ENCODE peak calls at places on chromosomes 11 and 22, in five cellular contexts. One of them, this sample, is unnamed. For H3K4me1, the result is how much of the 10 kb centered on the place peaks cover.

GRCh38 chr11:100932474-100933100 is 197.0 kb downstream of the PGR start:
- DNase-seq in neuronal stem cell: no peak
- DNase-seq in trophoblast cell: peak
- DNase-seq in mesenchymal stem cell: peak
- DNase-seq in H1: no peak
- DNase-seq in this sample: no peak

GRCh38 chr11:75078233-75078632 is 18.4 kb downstream of the OR2AT4 start:
- DNase-seq in trophoblast cell: peak
- DNase-seq in mesenchymal stem cell: no peak
- DNase-seq in neuronal stem cell: no peak
- DNase-seq in H1: no peak
- DNase-seq in this sample: no peak

GRCh38 chr11:706957-707816 is 1.2 kb downstream of the EPS8L2 start:
- DNase-seq in neuronal stem cell: no peak
- DNase-seq in trophoblast cell: peak
- DNase-seq in H1: no peak
- DNase-seq in mesenchymal stem cell: peak
- DNase-seq in this sample: peak

GRCh38 chr11:70696076-70696475 is 297.7 kb downstream of the CTTN start:
- DNase-seq in trophoblast cell: no peak
- DNase-seq in mesenchymal stem cell: no peak
- DNase-seq in H1: no peak
- DNase-seq in neuronal stem cell: no peak
- DNase-seq in this sample: no peak

GRCh38 chr11:100329352-100329751 is 357.7 kb upstream of the ARHGAP42 start:
- DNase-seq in neuronal stem cell: no peak
- DNase-seq in H1: no peak
- DNase-seq in trophoblast cell: no peak
- DNase-seq in mesenchymal stem cell: no peak
- DNase-seq in this sample: no peak

GRCh38 chr22:22684605-22685561 is 40.5 kb downstream of the GGTLC2 start:
- DNase-seq in neuronal stem cell: no peak
- DNase-seq in H1: peak
- DNase-seq in trophoblast cell: peak
- DNase-seq in mesenchymal stem cell: peak
- DNase-seq in this sample: peak

GRCh38 chr22:43094085-43094484 is 4.9 kb upstream of the TTLL1 start:
- DNase-seq in mesenchymal stem cell: no peak
- DNase-seq in neuronal stem cell: no peak
- DNase-seq in H1: no peak
- DNase-seq in trophoblast cell: peak
- DNase-seq in this sample: peak

GRCh38 chr11:2221024-2221423 is 49.4 kb downstream of the ASCL2 start:
- DNase-seq in H1: no peak
- DNase-seq in trophoblast cell: no peak
- DNase-seq in neuronal stem cell: no peak
- DNase-seq in mesenchymal stem cell: no peak
- DNase-seq in this sample: no peak

GRCh38 chr11:107898270-107898669 is 30.0 kb upstream of the RAB39A start:
- DNase-seq in trophoblast cell: peak
- DNase-seq in H1: no peak
- DNase-seq in neuronal stem cell: peak
- DNase-seq in mesenchymal stem cell: peak
- DNase-seq in this sample: no peak

GRCh38 chr11:78069465-78069864 is 5.8 kb downstream of the THRSP start:
- DNase-seq in trophoblast cell: no peak
- DNase-seq in mesenchymal stem cell: peak
- DNase-seq in H1: no peak
- DNase-seq in neuronal stem cell: no peak
- DNase-seq in this sample: no peak

GRCh38 chr22:30830907-30831306 is 136.2 kb downstream of the OSBP2 start:
- DNase-seq in trophoblast cell: peak
- DNase-seq in mesenchymal stem cell: no peak
- DNase-seq in neuronal stem cell: no peak
- DNase-seq in H1: no peak
- DNase-seq in this sample: no peak

GRCh38 chr11:88354909-88355308 is 17.4 kb upstream of the CTSC start:
- DNase-seq in neuronal stem cell: no peak
- DNase-seq in H1: no peak
- DNase-seq in trophoblast cell: no peak
- DNase-seq in mesenchymal stem cell: no peak
- DNase-seq in this sample: no peak

GRCh38 chr11:113675003-113675471 is 31.1 kb downstream of the TMPRSS5 start:
- DNase-seq in mesenchymal stem cell: peak
- DNase-seq in H1: no peak
- DNase-seq in neuronal stem cell: no peak
- DNase-seq in trophoblast cell: no peak
- DNase-seq in this sample: no peak

GRCh38 chr11:130323452-130324448 is 9.0 kb upstream of the ZBTB44 start:
- DNase-seq in trophoblast cell: peak
- DNase-seq in neuronal stem cell: no peak
- DNase-seq in mesenchymal stem cell: no peak
- DNase-seq in H1: no peak
- DNase-seq in this sample: no peak

GRCh38 chr11:95788921-95789505 is 569 bp downstream of the FAM76B start:
- DNase-seq in mesenchymal stem cell: peak
- DNase-seq in neuronal stem cell: peak
- DNase-seq in trophoblast cell: peak
- DNase-seq in H1: no peak
- DNase-seq in this sample: peak

GRCh38 chr11:89491141-89491690 is at the start of gene NOX4:
- DNase-seq in H1: peak
- DNase-seq in neuronal stem cell: peak
- DNase-seq in mesenchymal stem cell: peak
- DNase-seq in trophoblast cell: no peak
- DNase-seq in this sample: peak

GRCh38 chr11:120295110-120295509 is 30.0 kb upstream of the TLCD5 start:
- DNase-seq in neuronal stem cell: no peak
- DNase-seq in mesenchymal stem cell: no peak
- DNase-seq in H1: no peak
- DNase-seq in trophoblast cell: peak
- DNase-seq in this sample: no peak

GRCh38 chr22:28141614-28142013 is 222.6 kb upstream of the PITPNB start:
- DNase-seq in trophoblast cell: no peak
- DNase-seq in mesenchymal stem cell: peak
- DNase-seq in neuronal stem cell: no peak
- DNase-seq in H1: no peak
- DNase-seq in this sample: no peak

GRCh38 chr11:132318421-132319157 is 948.2 kb downstream of the NTM start:
- DNase-seq in mesenchymal stem cell: peak
- DNase-seq in neuronal stem cell: no peak
- DNase-seq in H1: no peak
- DNase-seq in trophoblast cell: no peak
- DNase-seq in this sample: no peak

GRCh38 chr22:35330258-35330861 is 30.7 kb downstream of the TOM1 start:
- DNase-seq in neuronal stem cell: no peak
- DNase-seq in mesenchymal stem cell: peak
- DNase-seq in trophoblast cell: peak
- DNase-seq in H1: no peak
- DNase-seq in this sample: no peak

GRCh38 chr11:107998761-107999160 is 9.9 kb upstream of the CUL5 start:
- DNase-seq in trophoblast cell: no peak
- DNase-seq in mesenchymal stem cell: no peak
- DNase-seq in neuronal stem cell: no peak
- DNase-seq in H1: no peak
- DNase-seq in this sample: no peak

GRCh38 chr11:96393753-96394348 is 4.0 kb downstream of the JRKL start:
- DNase-seq in H1: no peak
- DNase-seq in trophoblast cell: peak
- DNase-seq in mesenchymal stem cell: peak
- DNase-seq in neuronal stem cell: no peak
- DNase-seq in this sample: no peak

GRCh38 chr11:99277281-99277680 is 256.5 kb downstream of the CNTN5 start:
- DNase-seq in trophoblast cell: no peak
- DNase-seq in neuronal stem cell: peak
- DNase-seq in H1: no peak
- DNase-seq in mesenchymal stem cell: no peak
- DNase-seq in this sample: no peak

GRCh38 chr11:31477528-31478255 is 31.7 kb downstream of the IMMP1L start:
- DNase-seq in mesenchymal stem cell: no peak
- DNase-seq in H1: no peak
- DNase-seq in trophoblast cell: no peak
- DNase-seq in neuronal stem cell: no peak
- DNase-seq in this sample: no peak

GRCh38 chr22:20013382-20013871 is 3.2 kb downstream of the ARVCF start:
- DNase-seq in H1: peak
- DNase-seq in mesenchymal stem cell: peak
- DNase-seq in trophoblast cell: peak
- DNase-seq in neuronal stem cell: peak
- DNase-seq in this sample: peak

GRCh38 chr11:22703040-22703439 is 36.6 kb downstream of the GAS2 start:
- DNase-seq in mesenchymal stem cell: peak
- DNase-seq in neuronal stem cell: no peak
- DNase-seq in H1: no peak
- DNase-seq in trophoblast cell: peak
- DNase-seq in this sample: no peak

GRCh38 chr11:17171916-17172315 is 35.9 kb downstream of the PIK3C2A start:
- DNase-seq in mesenchymal stem cell: no peak
- DNase-seq in trophoblast cell: peak
- DNase-seq in neuronal stem cell: no peak
- DNase-seq in H1: no peak
- DNase-seq in this sample: no peak

GRCh38 chr22:30516731-30517130 is 11.2 kb upstream of the SEC14L4 start:
- DNase-seq in H1: no peak
- DNase-seq in trophoblast cell: no peak
- DNase-seq in mesenchymal stem cell: no peak
- DNase-seq in neuronal stem cell: no peak
- DNase-seq in this sample: no peak

GRCh38 chr11:56140151-56140661 is at the start of gene OR8J3:
- DNase-seq in H1: no peak
- DNase-seq in trophoblast cell: no peak
- DNase-seq in mesenchymal stem cell: no peak
- DNase-seq in neuronal stem cell: no peak
- DNase-seq in this sample: no peak

GRCh38 chr11:2881076-2881973 is 4.2 kb downstream of the CDKN1C start:
- DNase-seq in H1: no peak
- DNase-seq in trophoblast cell: peak
- DNase-seq in neuronal stem cell: no peak
- DNase-seq in mesenchymal stem cell: no peak
- DNase-seq in this sample: no peak

GRCh38 chr11:78100276-78101040 is 20.8 kb upstream of the NDUFC2 start:
- DNase-seq in neuronal stem cell: no peak
- DNase-seq in trophoblast cell: no peak
- DNase-seq in mesenchymal stem cell: no peak
- DNase-seq in H1: no peak
- DNase-seq in this sample: no peak

GRCh38 chr22:28297504-28297903 is 378.4 kb upstream of the PITPNB start:
- DNase-seq in trophoblast cell: no peak
- DNase-seq in H1: no peak
- DNase-seq in mesenchymal stem cell: peak
- DNase-seq in neuronal stem cell: no peak
- DNase-seq in this sample: no peak

GRCh38 chr11:122822241-122822640 is 16.1 kb upstream of the CRTAM start:
- DNase-seq in neuronal stem cell: no peak
- DNase-seq in mesenchymal stem cell: no peak
- DNase-seq in trophoblast cell: no peak
- DNase-seq in H1: no peak
- DNase-seq in this sample: no peak

GRCh38 chr11:73520358-73521061 is 77.4 kb downstream of the FAM168A start:
- DNase-seq in trophoblast cell: no peak
- DNase-seq in mesenchymal stem cell: no peak
- DNase-seq in H1: no peak
- DNase-seq in neuronal stem cell: no peak
- DNase-seq in this sample: no peak

GRCh38 chr11:60919320-60919719 is 4.9 kb upstream of the TMEM132A start:
- DNase-seq in H1: no peak
- DNase-seq in mesenchymal stem cell: no peak
- DNase-seq in trophoblast cell: no peak
- DNase-seq in neuronal stem cell: no peak
- DNase-seq in this sample: no peak

GRCh38 chr11:46346886-46347636 is at the start of gene DGKZ:
- DNase-seq in H1: peak
- DNase-seq in mesenchymal stem cell: peak
- DNase-seq in trophoblast cell: peak
- DNase-seq in neuronal stem cell: peak
- DNase-seq in this sample: peak

GRCh38 chr11:46348566-46348981 is 1.3 kb downstream of the DGKZ start:
- DNase-seq in mesenchymal stem cell: no peak
- DNase-seq in H1: no peak
- DNase-seq in neuronal stem cell: no peak
- DNase-seq in trophoblast cell: no peak
- DNase-seq in this sample: no peak

GRCh38 chr11:46347637-46348311 is 511 bp downstream of the DGKZ start:
- DNase-seq in mesenchymal stem cell: no peak
- DNase-seq in trophoblast cell: no peak
- DNase-seq in H1: no peak
- DNase-seq in neuronal stem cell: no peak
- DNase-seq in this sample: no peak

GRCh38 chr11:46350695-46351094 is 3.4 kb downstream of the DGKZ start:
- DNase-seq in mesenchymal stem cell: no peak
- DNase-seq in neuronal stem cell: no peak
- DNase-seq in trophoblast cell: no peak
- DNase-seq in H1: no peak
- DNase-seq in this sample: no peak

DNA sequence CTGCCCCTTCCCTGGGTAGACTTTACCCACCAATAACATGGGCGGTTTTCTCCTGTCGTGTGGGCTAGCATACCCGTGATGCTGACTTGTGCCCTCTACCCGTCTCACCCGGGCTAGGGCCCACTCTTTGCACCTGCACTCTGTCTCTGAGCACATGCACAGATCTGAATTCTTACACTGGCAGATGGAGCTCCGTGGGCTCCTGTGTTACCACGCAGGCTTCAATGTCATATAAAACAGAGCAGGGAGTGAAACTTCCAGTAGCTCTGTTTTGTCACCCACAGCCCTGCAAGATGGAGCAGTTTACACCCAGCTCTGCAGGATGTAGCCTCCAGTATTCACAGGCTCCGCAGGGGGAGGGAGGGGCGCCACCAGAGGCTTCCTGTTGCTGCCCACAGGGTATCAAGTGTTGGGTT is 1.7 kb downstream of the DGKZ start:
- DNase-seq in H1: no peak
- DNase-seq in trophoblast cell: no peak
- DNase-seq in neuronal stem cell: no peak
- DNase-seq in mesenchymal stem cell: no peak
- DNase-seq in this sample: no peak
- H3K4me1 ChIP-seq in H1: under half
- H3K4me1 ChIP-seq in trophoblast cell: under half
- H3K4me1 ChIP-seq in neuronal stem cell: under half
- H3K4me1 ChIP-seq in mesenchymal stem cell: under half
- H3K4me1 ChIP-seq in this sample: under half

GRCh38 chr22:47100019-47100418 is 337.6 kb downstream of the TBC1D22A start:
- DNase-seq in neuronal stem cell: no peak
- DNase-seq in H1: no peak
- DNase-seq in trophoblast cell: no peak
- DNase-seq in mesenchymal stem cell: no peak
- DNase-seq in this sample: no peak
- H3K4ac ChIP-seq in neuronal stem cell: no peak
- H3K4ac ChIP-seq in H1: no peak
- H3K4ac ChIP-seq in trophoblast cell: no peak
- H3K4ac ChIP-seq in mesenchymal stem cell: no peak
- H3K4ac ChIP-seq in this sample: no peak

GRCh38 chr22:39498368-39498767 is 3.7 kb upstream of the MIEF1 start:
- DNase-seq in neuronal stem cell: no peak
- DNase-seq in trophoblast cell: no peak
- DNase-seq in mesenchymal stem cell: no peak
- DNase-seq in H1: no peak
- DNase-seq in this sample: no peak
- H2BK12ac ChIP-seq in neuronal stem cell: no peak
- H2BK12ac ChIP-seq in trophoblast cell: no peak
- H2BK12ac ChIP-seq in mesenchymal stem cell: no peak
- H2BK12ac ChIP-seq in H1: no peak
- H2BK12ac ChIP-seq in this sample: no peak

GRCh38 chr11:117453886-117454563 is 126.4 kb downstream of the CEP164 start:
- DNase-seq in H1: no peak
- DNase-seq in mesenchymal stem cell: no peak
- DNase-seq in trophoblast cell: no peak
- DNase-seq in neuronal stem cell: no peak
- DNase-seq in this sample: no peak
- H3K4me1 ChIP-seq in H1: under half
- H3K4me1 ChIP-seq in mesenchymal stem cell: under half
- H3K4me1 ChIP-seq in trophoblast cell: under half
- H3K4me1 ChIP-seq in neuronal stem cell: under half
- H3K4me1 ChIP-seq in this sample: under half

This sample was measured in H9.